ENCODE peak calls at places on chromosomes 6 and 20, in six cellular contexts. One of them, this sample, is unnamed.

GRCh38 chr6:40620546-40620945 is 33.4 kb upstream of the LRFN2 start:
- DNase-seq in SK-N-SH: no peak
- DNase-seq in neural progenitor cell: no peak
- DNase-seq in MM.1S: no peak
- DNase-seq in GM23338: no peak
- DNase-seq in PC-3: no peak
- DNase-seq in this sample: no peak

GRCh38 chr20:1202762-1203504 is at the start of gene C20orf202:
- DNase-seq in SK-N-SH: no peak
- DNase-seq in neural progenitor cell: no peak
- DNase-seq in MM.1S: no peak
- DNase-seq in GM23338: no peak
- DNase-seq in PC-3: no peak
- DNase-seq in this sample: no peak

GRCh38 chr20:32155017-32155965 is 45.8 kb downstream of the TM9SF4 start:
- DNase-seq in SK-N-SH: peak
- DNase-seq in neural progenitor cell: peak
- DNase-seq in MM.1S: no peak
- DNase-seq in GM23338: peak
- DNase-seq in PC-3: peak
- DNase-seq in this sample: peak

GRCh38 chr6:148577687-148578488 is 168.9 kb upstream of the UST start:
- DNase-seq in SK-N-SH: peak
- DNase-seq in neural progenitor cell: peak
- DNase-seq in MM.1S: peak
- DNase-seq in GM23338: peak
- DNase-seq in PC-3: peak
- DNase-seq in this sample: peak

GRCh38 chr6:34414999-34415858 is 10.6 kb downstream of the RPS10 start:
- DNase-seq in SK-N-SH: peak
- DNase-seq in neural progenitor cell: no peak
- DNase-seq in MM.1S: peak
- DNase-seq in GM23338: peak
- DNase-seq in PC-3: peak
- DNase-seq in this sample: peak

GRCh38 chr20:52497731-52498130 is 306.2 kb upstream of the ZFP64 start:
- DNase-seq in SK-N-SH: no peak
- DNase-seq in neural progenitor cell: no peak
- DNase-seq in MM.1S: no peak
- DNase-seq in GM23338: no peak
- DNase-seq in PC-3: no peak
- DNase-seq in this sample: no peak

GRCh38 chr6:144055121-144055931 is 40.0 kb downstream of the SF3B5 start:
- DNase-seq in SK-N-SH: no peak
- DNase-seq in neural progenitor cell: no peak
- DNase-seq in MM.1S: peak
- DNase-seq in GM23338: no peak
- DNase-seq in PC-3: no peak
- DNase-seq in this sample: no peak

GRCh38 chr6:150775804-150776203 is 89.7 kb upstream of the MTHFD1L start:
- DNase-seq in SK-N-SH: no peak
- DNase-seq in neural progenitor cell: no peak
- DNase-seq in MM.1S: no peak
- DNase-seq in GM23338: no peak
- DNase-seq in PC-3: no peak
- DNase-seq in this sample: no peak

GRCh38 chr6:42378125-42378524 is 73.6 kb downstream of the TRERF1 start:
- DNase-seq in SK-N-SH: no peak
- DNase-seq in neural progenitor cell: no peak
- DNase-seq in MM.1S: no peak
- DNase-seq in GM23338: no peak
- DNase-seq in PC-3: no peak
- DNase-seq in this sample: no peak

GRCh38 chr20:45867811-45868176 is 10.4 kb downstream of the ZSWIM3 start:
- DNase-seq in SK-N-SH: no peak
- DNase-seq in neural progenitor cell: no peak
- DNase-seq in MM.1S: no peak
- DNase-seq in GM23338: no peak
- DNase-seq in PC-3: peak
- DNase-seq in this sample: no peak

GRCh38 chr6:37783831-37784584 is 35.5 kb upstream of the ZFAND3 start:
- DNase-seq in SK-N-SH: no peak
- DNase-seq in neural progenitor cell: peak
- DNase-seq in MM.1S: no peak
- DNase-seq in GM23338: peak
- DNase-seq in PC-3: no peak
- DNase-seq in this sample: no peak

GRCh38 chr6:46263709-46264091 is 92.9 kb upstream of the ENPP5 start:
- DNase-seq in SK-N-SH: no peak
- DNase-seq in neural progenitor cell: no peak
- DNase-seq in MM.1S: no peak
- DNase-seq in GM23338: no peak
- DNase-seq in PC-3: peak
- DNase-seq in this sample: no peak

GRCh38 chr6:20830576-20830975 is 296.3 kb downstream of the CDKAL1 start:
- DNase-seq in SK-N-SH: no peak
- DNase-seq in neural progenitor cell: no peak
- DNase-seq in MM.1S: no peak
- DNase-seq in GM23338: no peak
- DNase-seq in PC-3: no peak
- DNase-seq in this sample: no peak

GRCh38 chr20:25460591-25461280 is 53.3 kb downstream of the GINS1 start:
- DNase-seq in SK-N-SH: no peak
- DNase-seq in neural progenitor cell: no peak
- DNase-seq in MM.1S: no peak
- DNase-seq in GM23338: no peak
- DNase-seq in PC-3: no peak
- DNase-seq in this sample: no peak

GRCh38 chr6:111776236-111777189 is 96.7 kb downstream of the FYN start:
- DNase-seq in SK-N-SH: no peak
- DNase-seq in neural progenitor cell: no peak
- DNase-seq in MM.1S: no peak
- DNase-seq in GM23338: no peak
- DNase-seq in PC-3: no peak
- DNase-seq in this sample: no peak
- TF ChIP-seq CTCF in SK-N-SH: no peak
- TF ChIP-seq CTCF in neural progenitor cell: no peak
- TF ChIP-seq CTCF in MM.1S: no peak
- TF ChIP-seq CTCF in GM23338: no peak
- TF ChIP-seq CTCF in PC-3: no peak
- TF ChIP-seq CTCF in this sample: no peak

DNA sequence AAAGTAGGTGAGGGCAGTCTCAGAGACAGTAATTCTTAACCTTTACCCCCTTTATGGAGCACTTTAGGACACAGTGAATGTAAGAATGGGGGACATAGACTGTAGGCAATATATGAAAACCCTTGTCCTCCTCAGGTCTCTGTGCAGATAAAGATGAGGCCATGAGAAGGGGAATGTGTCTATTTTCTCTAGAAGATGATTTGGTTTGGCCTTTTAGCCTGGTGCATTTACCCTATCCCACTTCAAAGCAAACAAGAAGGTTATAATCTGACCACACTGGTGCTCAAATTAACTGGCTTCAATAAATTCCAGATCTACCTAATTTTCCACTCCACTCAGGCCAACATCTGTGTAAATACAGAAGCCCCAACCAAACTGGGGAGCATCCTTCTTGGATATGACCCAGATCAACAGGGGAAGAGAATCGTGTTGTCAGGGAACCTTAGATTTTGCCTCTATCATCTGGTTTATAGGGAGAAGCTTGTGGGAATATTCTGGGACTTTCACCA is 42.4 kb downstream of the RIPOR2 start:
- DNase-seq in SK-N-SH: no peak
- DNase-seq in neural progenitor cell: no peak
- DNase-seq in MM.1S: no peak
- DNase-seq in GM23338: no peak
- DNase-seq in PC-3: no peak
- DNase-seq in this sample: no peak
- TF ChIP-seq EZH2phosphoT487 in SK-N-SH: no peak
- TF ChIP-seq EZH2phosphoT487 in neural progenitor cell: no peak
- TF ChIP-seq EZH2phosphoT487 in MM.1S: no peak
- TF ChIP-seq EZH2phosphoT487 in GM23338: no peak
- TF ChIP-seq EZH2phosphoT487 in PC-3: no peak
- TF ChIP-seq EZH2phosphoT487 in this sample: no peak

DNA sequence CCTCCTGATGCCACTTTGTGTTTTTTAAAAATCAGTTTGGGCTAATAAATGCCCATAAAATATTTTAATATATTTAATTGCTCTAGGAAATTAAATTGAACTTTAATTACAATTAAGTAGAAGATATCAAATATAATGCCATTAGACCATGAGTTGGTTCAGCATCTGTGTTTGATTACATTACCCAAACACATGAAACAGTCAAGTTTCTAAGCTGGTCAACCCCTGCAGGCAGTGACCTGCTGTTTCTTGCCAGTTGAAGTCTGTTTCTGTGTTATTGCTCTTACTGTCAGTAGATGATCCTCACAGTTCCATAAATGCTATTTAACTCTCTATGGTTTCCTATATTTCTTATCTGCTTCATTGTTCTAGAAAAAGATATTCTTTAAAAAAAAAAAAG is 9.7 kb upstream of the TENT5A start:
- DNase-seq in SK-N-SH: peak
- DNase-seq in neural progenitor cell: no peak
- DNase-seq in MM.1S: no peak
- DNase-seq in GM23338: no peak
- DNase-seq in PC-3: no peak
- DNase-seq in this sample: no peak
- TF ChIP-seq CTCF in SK-N-SH: no peak
- TF ChIP-seq CTCF in neural progenitor cell: no peak
- TF ChIP-seq CTCF in MM.1S: no peak
- TF ChIP-seq CTCF in GM23338: no peak
- TF ChIP-seq CTCF in PC-3: no peak
- TF ChIP-seq CTCF in this sample: no peak

DNA sequence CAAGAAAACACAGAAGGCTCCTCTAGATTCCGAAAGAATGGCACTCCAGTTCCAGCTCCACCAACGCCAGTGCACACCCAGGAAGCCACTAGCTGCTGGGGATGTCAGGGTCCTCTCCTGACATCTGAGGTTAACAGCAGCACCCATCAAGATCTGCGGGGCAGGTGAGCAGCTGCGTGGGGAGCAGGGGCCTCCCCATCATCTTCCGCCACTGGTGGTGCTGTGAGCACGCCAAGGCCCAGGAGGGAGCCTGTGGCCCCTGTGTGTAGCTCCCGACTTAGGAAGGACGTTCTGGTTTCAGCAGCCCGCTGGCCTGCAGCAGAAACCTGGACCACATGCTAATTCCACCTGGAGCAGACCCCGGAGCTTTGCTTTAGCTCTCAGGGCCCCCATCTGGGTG is 386.2 kb downstream of the TAF4 start:
- DNase-seq in SK-N-SH: no peak
- DNase-seq in neural progenitor cell: no peak
- DNase-seq in MM.1S: no peak
- DNase-seq in GM23338: no peak
- DNase-seq in PC-3: no peak
- DNase-seq in this sample: no peak
- TF ChIP-seq EZH2phosphoT487 in SK-N-SH: no peak
- TF ChIP-seq EZH2phosphoT487 in neural progenitor cell: no peak
- TF ChIP-seq EZH2phosphoT487 in MM.1S: no peak
- TF ChIP-seq EZH2phosphoT487 in GM23338: no peak
- TF ChIP-seq EZH2phosphoT487 in PC-3: no peak
- TF ChIP-seq EZH2phosphoT487 in this sample: no peak

GRCh38 chr6:15811107-15811506 is 148.3 kb upstream of the DTNBP1 start:
- DNase-seq in SK-N-SH: no peak
- DNase-seq in neural progenitor cell: no peak
- DNase-seq in MM.1S: no peak
- DNase-seq in GM23338: no peak
- DNase-seq in PC-3: no peak
- DNase-seq in this sample: no peak
- TF ChIP-seq CTCF in SK-N-SH: no peak
- TF ChIP-seq CTCF in neural progenitor cell: no peak
- TF ChIP-seq CTCF in MM.1S: no peak
- TF ChIP-seq CTCF in GM23338: peak
- TF ChIP-seq CTCF in PC-3: peak
- TF ChIP-seq CTCF in this sample: no peak

GRCh38 chr6:164692772-164693171 is 616.6 kb downstream of the C6orf118 start:
- DNase-seq in SK-N-SH: no peak
- DNase-seq in neural progenitor cell: peak
- DNase-seq in MM.1S: no peak
- DNase-seq in GM23338: peak
- DNase-seq in PC-3: no peak
- DNase-seq in this sample: no peak

GRCh38 chr6:164695896-164696295 is 613.5 kb downstream of the C6orf118 start:
- DNase-seq in SK-N-SH: no peak
- DNase-seq in neural progenitor cell: no peak
- DNase-seq in MM.1S: no peak
- DNase-seq in GM23338: peak
- DNase-seq in PC-3: no peak
- DNase-seq in this sample: peak

GRCh38 chr6:164690702-164691500 is 618.5 kb downstream of the C6orf118 start:
- DNase-seq in SK-N-SH: no peak
- DNase-seq in neural progenitor cell: no peak
- DNase-seq in MM.1S: no peak
- DNase-seq in GM23338: no peak
- DNase-seq in PC-3: no peak
- DNase-seq in this sample: no peak

GRCh38 chr6:164690241-164690640 is 619.2 kb downstream of the C6orf118 start:
- DNase-seq in SK-N-SH: no peak
- DNase-seq in neural progenitor cell: no peak
- DNase-seq in MM.1S: no peak
- DNase-seq in GM23338: no peak
- DNase-seq in PC-3: no peak
- DNase-seq in this sample: no peak

DNA sequence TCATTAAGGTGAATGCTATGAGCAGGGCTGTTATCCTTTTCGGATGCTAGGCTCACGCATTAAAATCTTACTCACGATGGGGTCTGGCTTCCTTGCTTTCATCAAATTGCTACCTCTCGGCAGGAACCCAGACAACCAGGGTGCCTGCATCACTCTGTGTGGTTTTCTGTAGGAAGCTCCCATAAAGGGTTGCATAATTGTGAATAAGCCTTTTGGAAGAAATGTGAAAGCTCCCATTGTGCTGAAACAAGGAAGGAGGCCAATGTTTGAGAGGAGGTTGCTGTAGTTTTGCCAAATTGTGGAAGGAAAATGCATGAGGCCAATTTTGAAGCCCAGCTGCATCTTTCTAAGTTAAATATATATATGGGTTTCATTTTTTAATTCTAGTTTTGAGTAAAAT is 615.5 kb downstream of the C6orf118 start:
- DNase-seq in SK-N-SH: no peak
- DNase-seq in neural progenitor cell: peak
- DNase-seq in MM.1S: no peak
- DNase-seq in GM23338: peak
- DNase-seq in PC-3: no peak
- DNase-seq in this sample: no peak
- TF ChIP-seq EZH2phosphoT487 in SK-N-SH: no peak
- TF ChIP-seq EZH2phosphoT487 in neural progenitor cell: no peak
- TF ChIP-seq EZH2phosphoT487 in MM.1S: no peak
- TF ChIP-seq EZH2phosphoT487 in GM23338: no peak
- TF ChIP-seq EZH2phosphoT487 in PC-3: no peak
- TF ChIP-seq EZH2phosphoT487 in this sample: no peak

DNA sequence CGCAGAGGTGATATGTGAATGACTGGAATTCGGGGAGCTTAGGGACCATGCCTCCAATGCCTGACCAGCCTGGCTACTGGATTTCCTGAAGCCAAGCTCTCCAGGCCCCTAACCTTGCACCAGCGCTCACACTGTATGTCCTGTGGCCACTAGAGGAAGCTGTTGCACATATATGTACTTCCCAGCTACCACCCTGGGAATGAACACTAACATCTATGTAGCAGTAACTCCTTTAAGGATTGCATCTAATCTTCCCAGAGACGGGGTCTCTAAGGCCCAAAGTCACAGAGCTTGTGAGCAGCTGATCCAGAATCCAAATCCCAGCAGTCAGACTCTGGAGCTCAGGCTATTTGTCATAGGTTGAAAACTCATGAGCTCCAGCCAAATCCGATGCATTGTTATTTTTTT is 20.4 kb upstream of the BPIFB1 start:
- DNase-seq in SK-N-SH: peak
- DNase-seq in neural progenitor cell: peak
- DNase-seq in MM.1S: no peak
- DNase-seq in GM23338: peak
- DNase-seq in PC-3: peak
- DNase-seq in this sample: peak
- TF ChIP-seq CTCF in SK-N-SH: peak
- TF ChIP-seq CTCF in neural progenitor cell: peak
- TF ChIP-seq CTCF in MM.1S: peak
- TF ChIP-seq CTCF in GM23338: peak
- TF ChIP-seq CTCF in PC-3: peak
- TF ChIP-seq CTCF in this sample: peak

This sample was measured in OCI-LY7.